ENCODE peak calls at places on chromosomes 4 and X, in four cellular contexts. One of them, this sample, is unnamed.

GRCh38 chr4:148730766-148731165 is 288.6 kb upstream of the NR3C2 start:
- DNase-seq in gastrocnemius medialis: no peak
- DNase-seq in heart right ventricle: no peak
- DNase-seq in cardiac muscle cell: no peak
- DNase-seq in this sample: no peak

GRCh38 chrX:48021026-48021900 is 14.5 kb downstream of the SPACA5 start:
- DNase-seq in gastrocnemius medialis: peak
- DNase-seq in heart right ventricle: peak
- DNase-seq in cardiac muscle cell: peak
- DNase-seq in this sample: peak

GRCh38 chr4:70654605-70655011 is 11.7 kb downstream of the JCHAIN start:
- DNase-seq in gastrocnemius medialis: no peak
- DNase-seq in heart right ventricle: no peak
- DNase-seq in cardiac muscle cell: no peak
- DNase-seq in this sample: no peak

GRCh38 chr4:167020410-167020809 is 213.9 kb downstream of the SPOCK3 start:
- DNase-seq in gastrocnemius medialis: no peak
- DNase-seq in heart right ventricle: no peak
- DNase-seq in cardiac muscle cell: peak
- DNase-seq in this sample: no peak

GRCh38 chr4:19961092-19961491 is 290.6 kb upstream of the SLIT2 start:
- DNase-seq in gastrocnemius medialis: no peak
- DNase-seq in heart right ventricle: no peak
- DNase-seq in cardiac muscle cell: no peak
- DNase-seq in this sample: no peak

GRCh38 chr4:168028568-168028967 is 63.8 kb upstream of the ANXA10 start:
- DNase-seq in gastrocnemius medialis: no peak
- DNase-seq in heart right ventricle: no peak
- DNase-seq in cardiac muscle cell: no peak
- DNase-seq in this sample: no peak

GRCh38 chr4:124710911-124711310 is 1.6 kb downstream of the ANKRD50 start:
- DNase-seq in gastrocnemius medialis: no peak
- DNase-seq in heart right ventricle: no peak
- DNase-seq in cardiac muscle cell: no peak
- DNase-seq in this sample: no peak

GRCh38 chr4:169634975-169635374 is 14.6 kb downstream of the CLCN3 start:
- DNase-seq in gastrocnemius medialis: no peak
- DNase-seq in heart right ventricle: no peak
- DNase-seq in cardiac muscle cell: no peak
- DNase-seq in this sample: no peak

GRCh38 chrX:101383679-101384078 is 2.3 kb downstream of the BTK start:
- DNase-seq in gastrocnemius medialis: no peak
- DNase-seq in heart right ventricle: no peak
- DNase-seq in cardiac muscle cell: no peak
- DNase-seq in this sample: no peak

GRCh38 chr4:72006576-72006975 is 25.2 kb upstream of the NPFFR2 start:
- DNase-seq in gastrocnemius medialis: no peak
- DNase-seq in heart right ventricle: no peak
- DNase-seq in cardiac muscle cell: no peak
- DNase-seq in this sample: no peak

GRCh38 chr4:23130845-23131244 is 438.1 kb downstream of the GBA3 start:
- DNase-seq in gastrocnemius medialis: no peak
- DNase-seq in heart right ventricle: no peak
- DNase-seq in cardiac muscle cell: no peak
- DNase-seq in this sample: no peak

GRCh38 chr4:84878090-84878489 is 88.4 kb downstream of the WDFY3 start:
- DNase-seq in gastrocnemius medialis: no peak
- DNase-seq in heart right ventricle: no peak
- DNase-seq in cardiac muscle cell: no peak
- DNase-seq in this sample: no peak

GRCh38 chrX:132716006-132716405 is 227.2 kb upstream of the MBNL3 start:
- DNase-seq in gastrocnemius medialis: no peak
- DNase-seq in heart right ventricle: no peak
- DNase-seq in cardiac muscle cell: no peak
- DNase-seq in this sample: no peak

GRCh38 chrX:118038614-118039365 is 77.8 kb downstream of the KLHL13 start:
- DNase-seq in gastrocnemius medialis: no peak
- DNase-seq in heart right ventricle: no peak
- DNase-seq in cardiac muscle cell: no peak
- DNase-seq in this sample: no peak

GRCh38 chr4:8144359-8144758 is 14.3 kb downstream of the ABLIM2 start:
- DNase-seq in gastrocnemius medialis: peak
- DNase-seq in heart right ventricle: no peak
- DNase-seq in cardiac muscle cell: no peak
- DNase-seq in this sample: no peak

GRCh38 chr4:141759796-141760425 is 123.5 kb downstream of the IL15 start:
- DNase-seq in gastrocnemius medialis: no peak
- DNase-seq in heart right ventricle: no peak
- DNase-seq in cardiac muscle cell: no peak
- DNase-seq in this sample: no peak

GRCh38 chrX:9911479-9911878 is 55.7 kb upstream of the CLDN34 start:
- DNase-seq in gastrocnemius medialis: no peak
- DNase-seq in heart right ventricle: no peak
- DNase-seq in cardiac muscle cell: no peak
- DNase-seq in this sample: no peak

GRCh38 chr4:168773388-168774195 is 236.5 kb downstream of the CBR4 start:
- DNase-seq in gastrocnemius medialis: no peak
- DNase-seq in heart right ventricle: peak
- DNase-seq in cardiac muscle cell: no peak
- DNase-seq in this sample: no peak

GRCh38 chr4:151409470-151410313 is 716 bp downstream of the FHIP1A start:
- DNase-seq in gastrocnemius medialis: peak
- DNase-seq in heart right ventricle: peak
- DNase-seq in cardiac muscle cell: peak
- DNase-seq in this sample: no peak

GRCh38 chr4:10212400-10212799 is 95.8 kb upstream of the WDR1 start:
- DNase-seq in gastrocnemius medialis: no peak
- DNase-seq in heart right ventricle: no peak
- DNase-seq in cardiac muscle cell: no peak
- DNase-seq in this sample: no peak

GRCh38 chr4:8613421-8614364 is 21.1 kb downstream of the CPZ start:
- DNase-seq in gastrocnemius medialis: no peak
- DNase-seq in heart right ventricle: peak
- DNase-seq in cardiac muscle cell: no peak
- DNase-seq in this sample: no peak

GRCh38 chrX:17860179-17860780 is 818 bp downstream of the RAI2 start:
- DNase-seq in gastrocnemius medialis: no peak
- DNase-seq in heart right ventricle: peak
- DNase-seq in cardiac muscle cell: peak
- DNase-seq in this sample: no peak

GRCh38 chrX:41067721-41068120 is 17.5 kb upstream of the USP9X start:
- DNase-seq in gastrocnemius medialis: no peak
- DNase-seq in heart right ventricle: peak
- DNase-seq in cardiac muscle cell: no peak
- DNase-seq in this sample: no peak

GRCh38 chr4:108466936-108467902 is 153.2 kb upstream of the RPL34 start:
- DNase-seq in gastrocnemius medialis: no peak
- DNase-seq in heart right ventricle: no peak
- DNase-seq in cardiac muscle cell: no peak
- DNase-seq in this sample: no peak

GRCh38 chr4:85756938-85757337 is 282.0 kb downstream of the ARHGAP24 start:
- DNase-seq in gastrocnemius medialis: no peak
- DNase-seq in heart right ventricle: no peak
- DNase-seq in cardiac muscle cell: peak
- DNase-seq in this sample: no peak

GRCh38 chrX:12657433-12657832 is 133.8 kb upstream of the PRPS2 start:
- DNase-seq in gastrocnemius medialis: no peak
- DNase-seq in heart right ventricle: no peak
- DNase-seq in cardiac muscle cell: no peak
- DNase-seq in this sample: no peak

GRCh38 chr4:186037692-186038658 is 31.0 kb upstream of the TLR3 start:
- DNase-seq in gastrocnemius medialis: no peak
- DNase-seq in heart right ventricle: no peak
- DNase-seq in cardiac muscle cell: peak
- DNase-seq in this sample: no peak

GRCh38 chrX:54992911-54993622 is 921 bp downstream of the PFKFB1 start:
- DNase-seq in gastrocnemius medialis: peak
- DNase-seq in heart right ventricle: no peak
- DNase-seq in cardiac muscle cell: no peak
- DNase-seq in this sample: no peak

GRCh38 chr4:11503166-11503565 is 74.5 kb upstream of the HS3ST1 start:
- DNase-seq in gastrocnemius medialis: no peak
- DNase-seq in heart right ventricle: peak
- DNase-seq in cardiac muscle cell: no peak
- DNase-seq in this sample: no peak

GRCh38 chr4:11624370-11624769 is 195.7 kb upstream of the HS3ST1 start:
- DNase-seq in gastrocnemius medialis: no peak
- DNase-seq in heart right ventricle: no peak
- DNase-seq in cardiac muscle cell: no peak
- DNase-seq in this sample: no peak

GRCh38 chr4:77473509-77473908 is 132.1 kb upstream of the CXCL13 start:
- DNase-seq in gastrocnemius medialis: no peak
- DNase-seq in heart right ventricle: no peak
- DNase-seq in cardiac muscle cell: no peak
- DNase-seq in this sample: no peak

GRCh38 chr4:108336076-108336475 is 167.3 kb upstream of the LEF1 start:
- DNase-seq in gastrocnemius medialis: no peak
- DNase-seq in heart right ventricle: no peak
- DNase-seq in cardiac muscle cell: no peak
- DNase-seq in this sample: no peak

GRCh38 chr4:80017125-80017854 is 55.7 kb downstream of the ANTXR2 start:
- DNase-seq in gastrocnemius medialis: no peak
- DNase-seq in heart right ventricle: no peak
- DNase-seq in cardiac muscle cell: peak
- DNase-seq in this sample: no peak

GRCh38 chr4:80012291-80012690 is 60.7 kb downstream of the ANTXR2 start:
- DNase-seq in gastrocnemius medialis: no peak
- DNase-seq in heart right ventricle: no peak
- DNase-seq in cardiac muscle cell: no peak
- DNase-seq in this sample: no peak

GRCh38 chr4:80016506-80016905 is 56.5 kb downstream of the ANTXR2 start:
- DNase-seq in gastrocnemius medialis: no peak
- DNase-seq in heart right ventricle: no peak
- DNase-seq in cardiac muscle cell: no peak
- DNase-seq in this sample: no peak

GRCh38 chr4:80014531-80014930 is 58.5 kb downstream of the ANTXR2 start:
- DNase-seq in gastrocnemius medialis: no peak
- DNase-seq in heart right ventricle: no peak
- DNase-seq in cardiac muscle cell: no peak
- DNase-seq in this sample: no peak

GRCh38 chr4:80015407-80016189 is 57.4 kb downstream of the ANTXR2 start:
- DNase-seq in gastrocnemius medialis: no peak
- DNase-seq in heart right ventricle: no peak
- DNase-seq in cardiac muscle cell: no peak
- DNase-seq in this sample: no peak
- H3K27ac ChIP-seq in gastrocnemius medialis: no peak
- H3K27ac ChIP-seq in heart right ventricle: no peak
- H3K27ac ChIP-seq in cardiac muscle cell: no peak
- H3K27ac ChIP-seq in this sample: no peak

DNA sequence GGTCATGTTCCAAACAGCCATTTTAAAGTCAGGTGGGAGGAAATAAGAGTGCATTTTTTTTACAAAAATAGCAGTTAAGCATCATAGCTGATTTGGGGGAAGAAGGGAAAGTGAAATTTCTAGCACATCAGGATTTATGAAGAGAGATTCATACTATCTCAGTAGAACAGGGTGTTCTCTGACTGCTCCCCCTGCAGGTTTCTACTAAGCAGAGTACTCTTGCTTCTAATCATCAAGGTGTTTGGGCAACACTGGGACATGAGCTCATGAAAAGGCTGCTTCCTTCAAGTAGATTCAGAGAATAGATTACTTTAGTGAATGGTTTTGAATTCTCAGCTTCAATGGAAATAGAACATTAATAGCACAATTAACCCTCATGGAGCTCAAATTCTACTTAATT is 591.4 kb upstream of the PCDH10 start:
- DNase-seq in gastrocnemius medialis: no peak
- DNase-seq in heart right ventricle: no peak
- DNase-seq in cardiac muscle cell: peak
- DNase-seq in this sample: no peak
- TF ChIP-seq CTCF in gastrocnemius medialis: no peak
- TF ChIP-seq CTCF in heart right ventricle: no peak
- TF ChIP-seq CTCF in cardiac muscle cell: peak
- TF ChIP-seq CTCF in this sample: no peak

DNA sequence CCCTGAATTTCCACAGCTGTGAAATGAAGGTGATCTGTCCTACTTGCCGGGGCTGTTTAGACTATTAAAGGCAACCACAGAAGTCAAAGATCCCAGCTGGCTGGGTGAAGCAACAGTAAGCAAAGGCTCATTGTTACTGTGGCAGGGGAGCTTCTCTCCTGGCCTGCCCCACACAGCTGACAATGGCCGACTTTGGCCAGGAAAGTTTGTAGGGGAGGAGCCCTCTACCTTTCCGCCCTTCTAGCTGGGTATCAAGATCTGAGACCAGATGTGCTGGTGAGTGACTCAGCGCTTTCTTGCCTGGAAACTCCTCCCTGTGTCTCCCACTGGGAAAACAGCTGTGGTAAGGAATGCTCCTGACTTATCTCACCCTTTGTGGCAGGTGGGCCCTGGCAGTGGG is 21.1 kb downstream of the RASSF6 start:
- DNase-seq in gastrocnemius medialis: no peak
- DNase-seq in heart right ventricle: no peak
- DNase-seq in cardiac muscle cell: no peak
- DNase-seq in this sample: no peak
- H3K27ac ChIP-seq in gastrocnemius medialis: no peak
- H3K27ac ChIP-seq in heart right ventricle: no peak
- H3K27ac ChIP-seq in cardiac muscle cell: no peak
- H3K27ac ChIP-seq in this sample: no peak

GRCh38 chr4:139229534-139230039 is 50.4 kb downstream of the MGARP start:
- DNase-seq in gastrocnemius medialis: no peak
- DNase-seq in heart right ventricle: no peak
- DNase-seq in cardiac muscle cell: peak
- DNase-seq in this sample: no peak
- TF ChIP-seq CTCF in gastrocnemius medialis: peak
- TF ChIP-seq CTCF in heart right ventricle: peak
- TF ChIP-seq CTCF in cardiac muscle cell: peak
- TF ChIP-seq CTCF in this sample: peak

GRCh38 chr4:94691552-94691951 is 66.2 kb upstream of the BMPR1B start:
- DNase-seq in gastrocnemius medialis: no peak
- DNase-seq in heart right ventricle: no peak
- DNase-seq in cardiac muscle cell: no peak
- DNase-seq in this sample: no peak
- H3K27ac ChIP-seq in gastrocnemius medialis: no peak
- H3K27ac ChIP-seq in heart right ventricle: no peak
- H3K27ac ChIP-seq in cardiac muscle cell: no peak
- H3K27ac ChIP-seq in this sample: no peak

This sample was measured in dorsolateral prefrontal cortex.